ENCODE peak calls at places on chromosomes 2 and 18, in nine cellular contexts. E is non-pigmented ciliary epithelial cell; Z is NCI-H446; N is psoas muscle; S is GM03348; K is hypothalamus; X is fibroblast of pulmonary artery; U is NCI-H1092 treated with DMSO at 0.1 percent for 48 hours; A is activated CD4-positive, alpha-beta T cell treated with anti-CD3 and anti-CD28 coated beads, Interleukin-2, amount 50 U/mL, for 24 hours. M is an unnamed sample.

GRCh38 chr2:167509585-167509984 is 621.3 kb downstream of the XIRP2 start:
- DNase-seq in K (no peak), X (peak), E (peak), N (no peak), S (peak), Z (no peak), A (no peak), U (no peak), M (no peak)

GRCh38 chr18:48540329-48541025 is 1.6 kb downstream of the CTIF start:
- DNase-seq in U (peak), S (peak), N (peak), K (peak), E (no peak), X (peak), Z (no peak), A (peak), M (peak)

GRCh38 chr18:9737814-9738160 is 29.7 kb downstream of the RAB31 start:
- DNase-seq in X (no peak), A (no peak), E (no peak), N (no peak), Z (no peak), U (peak), K (peak), S (no peak), M (no peak)

GRCh38 chr2:138274421-138275291 is 226.9 kb upstream of the SPOPL start:
- DNase-seq in S (no peak), A (no peak), U (no peak), X (no peak), N (no peak), K (no peak), E (no peak), Z (no peak), M (no peak)

GRCh38 chr2:100012575-100012974 is 129.8 kb downstream of the AFF3 start:
- DNase-seq in K (no peak), E (no peak), Z (no peak), A (no peak), N (no peak), X (no peak), S (no peak), U (no peak), M (no peak)

GRCh38 chr18:28711096-28711495 is 534.2 kb upstream of the CDH2 start:
- DNase-seq in S (no peak), K (no peak), E (no peak), N (no peak), Z (no peak), A (no peak), X (no peak), U (no peak), M (no peak)

GRCh38 chr18:8252371-8252770 is 356.9 kb upstream of the RAB12 start:
- DNase-seq in E (no peak), S (no peak), A (no peak), U (no peak), Z (no peak), X (no peak), N (no peak), K (no peak), M (no peak)

GRCh38 chr2:176577054-176577453 is 307.8 kb downstream of the MTX2 start:
- DNase-seq in S (no peak), X (no peak), Z (no peak), N (no peak), K (no peak), E (no peak), U (no peak), A (no peak), M (no peak)

GRCh38 chr2:228847684-228848083 is 423.4 kb downstream of the PID1 start:
- DNase-seq in A (no peak), N (no peak), U (no peak), E (no peak), Z (no peak), K (no peak), S (no peak), X (peak), M (no peak)

GRCh38 chr2:212147921-212148513 is 390.6 kb downstream of the ERBB4 start:
- DNase-seq in U (peak), S (peak), X (peak), E (no peak), N (no peak), A (no peak), K (no peak), Z (no peak), M (no peak)

GRCh38 chr2:240793313-240794177 is 26.5 kb downstream of the KIF1A start:
- DNase-seq in K (no peak), U (no peak), E (no peak), Z (no peak), S (no peak), X (no peak), N (peak), A (no peak), M (no peak)

GRCh38 chr2:98730053-98730850 is 680 bp downstream of the MGAT4A start:
- DNase-seq in X (no peak), U (peak), E (no peak), A (no peak), K (peak), N (peak), Z (no peak), S (peak), M (peak)